ENCODE peak calls at places on chromosome 11, in four cellular contexts. One of them, this sample, is unnamed.

GRCh38 chr11:84549221-84549620 is 1077.9 kb downstream of the DLG2 start:
- DNase-seq in brain microvascular endothelial cell: no peak
- DNase-seq in progenitor cell of endocrine pancreas: no peak
- DNase-seq in activated T-cell treated with anti-CD3 and anti-CD28 coated beads, Interleukin-2, amount 50 U/mL, for 1 hour: no peak
- DNase-seq in this sample: no peak

GRCh38 chr11:3644817-3645235 is at the start of gene ART1:
- DNase-seq in brain microvascular endothelial cell: no peak
- DNase-seq in progenitor cell of endocrine pancreas: no peak
- DNase-seq in activated T-cell treated with anti-CD3 and anti-CD28 coated beads, Interleukin-2, amount 50 U/mL, for 1 hour: no peak
- DNase-seq in this sample: no peak

GRCh38 chr11:64088159-64089026 is 52.7 kb downstream of the FLRT1 start:
- DNase-seq in brain microvascular endothelial cell: no peak
- DNase-seq in progenitor cell of endocrine pancreas: no peak
- DNase-seq in activated T-cell treated with anti-CD3 and anti-CD28 coated beads, Interleukin-2, amount 50 U/mL, for 1 hour: no peak
- DNase-seq in this sample: no peak

GRCh38 chr11:121347094-121347493 is 54.5 kb downstream of the SC5D start:
- DNase-seq in brain microvascular endothelial cell: no peak
- DNase-seq in progenitor cell of endocrine pancreas: no peak
- DNase-seq in activated T-cell treated with anti-CD3 and anti-CD28 coated beads, Interleukin-2, amount 50 U/mL, for 1 hour: no peak
- DNase-seq in this sample: no peak

GRCh38 chr11:118272001-118272400 is 7.9 kb upstream of the MPZL2 start:
- DNase-seq in brain microvascular endothelial cell: no peak
- DNase-seq in progenitor cell of endocrine pancreas: no peak
- DNase-seq in activated T-cell treated with anti-CD3 and anti-CD28 coated beads, Interleukin-2, amount 50 U/mL, for 1 hour: no peak
- DNase-seq in this sample: no peak

GRCh38 chr11:118620529-118621070 is 13.2 kb downstream of the PHLDB1 start:
- DNase-seq in brain microvascular endothelial cell: no peak
- DNase-seq in progenitor cell of endocrine pancreas: no peak
- DNase-seq in activated T-cell treated with anti-CD3 and anti-CD28 coated beads, Interleukin-2, amount 50 U/mL, for 1 hour: no peak
- DNase-seq in this sample: no peak

GRCh38 chr11:1879342-1879940 is 12.3 kb downstream of the PRR33 start:
- DNase-seq in brain microvascular endothelial cell: no peak
- DNase-seq in progenitor cell of endocrine pancreas: no peak
- DNase-seq in activated T-cell treated with anti-CD3 and anti-CD28 coated beads, Interleukin-2, amount 50 U/mL, for 1 hour: no peak
- DNase-seq in this sample: no peak

GRCh38 chr11:111592491-111592890 is 9.8 kb upstream of the SIK2 start:
- DNase-seq in brain microvascular endothelial cell: no peak
- DNase-seq in progenitor cell of endocrine pancreas: no peak
- DNase-seq in activated T-cell treated with anti-CD3 and anti-CD28 coated beads, Interleukin-2, amount 50 U/mL, for 1 hour: no peak
- DNase-seq in this sample: no peak

GRCh38 chr11:57464343-57465181 is 4.2 kb downstream of the RTN4RL2 start:
- DNase-seq in brain microvascular endothelial cell: no peak
- DNase-seq in progenitor cell of endocrine pancreas: no peak
- DNase-seq in activated T-cell treated with anti-CD3 and anti-CD28 coated beads, Interleukin-2, amount 50 U/mL, for 1 hour: no peak
- DNase-seq in this sample: no peak

GRCh38 chr11:10654211-10655150 is 39.1 kb downstream of the IRAG1 start:
- DNase-seq in brain microvascular endothelial cell: no peak
- DNase-seq in progenitor cell of endocrine pancreas: no peak
- DNase-seq in activated T-cell treated with anti-CD3 and anti-CD28 coated beads, Interleukin-2, amount 50 U/mL, for 1 hour: no peak
- DNase-seq in this sample: no peak

GRCh38 chr11:76159303-76159937 is 46.9 kb downstream of the WNT11 start:
- DNase-seq in brain microvascular endothelial cell: no peak
- DNase-seq in progenitor cell of endocrine pancreas: no peak
- DNase-seq in activated T-cell treated with anti-CD3 and anti-CD28 coated beads, Interleukin-2, amount 50 U/mL, for 1 hour: no peak
- DNase-seq in this sample: no peak

GRCh38 chr11:57567512-57568329 is at the start of gene UBE2L6:
- DNase-seq in brain microvascular endothelial cell: no peak
- DNase-seq in progenitor cell of endocrine pancreas: peak
- DNase-seq in activated T-cell treated with anti-CD3 and anti-CD28 coated beads, Interleukin-2, amount 50 U/mL, for 1 hour: peak
- DNase-seq in this sample: peak

GRCh38 chr11:83326326-83326725 is 40.2 kb upstream of the CCDC90B start:
- DNase-seq in brain microvascular endothelial cell: no peak
- DNase-seq in progenitor cell of endocrine pancreas: no peak
- DNase-seq in activated T-cell treated with anti-CD3 and anti-CD28 coated beads, Interleukin-2, amount 50 U/mL, for 1 hour: no peak
- DNase-seq in this sample: no peak

GRCh38 chr11:34339149-34340064 is 18.4 kb downstream of the ABTB2 start:
- DNase-seq in brain microvascular endothelial cell: no peak
- DNase-seq in progenitor cell of endocrine pancreas: no peak
- DNase-seq in activated T-cell treated with anti-CD3 and anti-CD28 coated beads, Interleukin-2, amount 50 U/mL, for 1 hour: no peak
- DNase-seq in this sample: no peak

GRCh38 chr11:46457659-46458058 is 66.1 kb upstream of the CHRM4 start:
- DNase-seq in brain microvascular endothelial cell: no peak
- DNase-seq in progenitor cell of endocrine pancreas: no peak
- DNase-seq in activated T-cell treated with anti-CD3 and anti-CD28 coated beads, Interleukin-2, amount 50 U/mL, for 1 hour: no peak
- DNase-seq in this sample: no peak

GRCh38 chr11:11252403-11252802 is 100.6 kb downstream of the CSNK2A3 start:
- DNase-seq in brain microvascular endothelial cell: no peak
- DNase-seq in progenitor cell of endocrine pancreas: no peak
- DNase-seq in activated T-cell treated with anti-CD3 and anti-CD28 coated beads, Interleukin-2, amount 50 U/mL, for 1 hour: no peak
- DNase-seq in this sample: no peak

GRCh38 chr11:33116535-33116934 is 44.7 kb downstream of the CSTF3 start:
- DNase-seq in brain microvascular endothelial cell: no peak
- DNase-seq in progenitor cell of endocrine pancreas: no peak
- DNase-seq in activated T-cell treated with anti-CD3 and anti-CD28 coated beads, Interleukin-2, amount 50 U/mL, for 1 hour: no peak
- DNase-seq in this sample: no peak

GRCh38 chr11:112734207-112734606 is 227.0 kb upstream of the NCAM1 start:
- DNase-seq in brain microvascular endothelial cell: peak
- DNase-seq in progenitor cell of endocrine pancreas: peak
- DNase-seq in activated T-cell treated with anti-CD3 and anti-CD28 coated beads, Interleukin-2, amount 50 U/mL, for 1 hour: no peak
- DNase-seq in this sample: no peak

GRCh38 chr11:70762810-70763209 is 364.5 kb downstream of the CTTN start:
- DNase-seq in brain microvascular endothelial cell: no peak
- DNase-seq in progenitor cell of endocrine pancreas: no peak
- DNase-seq in activated T-cell treated with anti-CD3 and anti-CD28 coated beads, Interleukin-2, amount 50 U/mL, for 1 hour: no peak
- DNase-seq in this sample: no peak

GRCh38 chr11:120766318-120766717 is 254.8 kb downstream of the GRIK4 start:
- DNase-seq in brain microvascular endothelial cell: no peak
- DNase-seq in progenitor cell of endocrine pancreas: no peak
- DNase-seq in activated T-cell treated with anti-CD3 and anti-CD28 coated beads, Interleukin-2, amount 50 U/mL, for 1 hour: no peak
- DNase-seq in this sample: no peak

GRCh38 chr11:117998201-117998579 is 12.0 kb downstream of the IL10RA start:
- DNase-seq in brain microvascular endothelial cell: no peak
- DNase-seq in progenitor cell of endocrine pancreas: no peak
- DNase-seq in activated T-cell treated with anti-CD3 and anti-CD28 coated beads, Interleukin-2, amount 50 U/mL, for 1 hour: no peak
- DNase-seq in this sample: no peak

GRCh38 chr11:70769521-70769920 is 371.2 kb downstream of the CTTN start:
- DNase-seq in brain microvascular endothelial cell: no peak
- DNase-seq in progenitor cell of endocrine pancreas: no peak
- DNase-seq in activated T-cell treated with anti-CD3 and anti-CD28 coated beads, Interleukin-2, amount 50 U/mL, for 1 hour: no peak
- DNase-seq in this sample: no peak

GRCh38 chr11:47915407-47916137 is 64.8 kb upstream of the PTPRJ start:
- DNase-seq in brain microvascular endothelial cell: no peak
- DNase-seq in progenitor cell of endocrine pancreas: no peak
- DNase-seq in activated T-cell treated with anti-CD3 and anti-CD28 coated beads, Interleukin-2, amount 50 U/mL, for 1 hour: no peak
- DNase-seq in this sample: no peak

This sample was measured in activated T-helper 9 cell treated with anti-CD3 and anti-CD28 coated beads, Interleukin-2, amount 50 U/mL, for 16 hours.